ENCODE peak calls at places on chromosome 1, in four cellular contexts. N is esophagus squamous epithelium; A is neural progenitor cell; F is activated CD8-positive, alpha-beta T cell treated with anti-CD3 and anti-CD28 coated beads for 36 hours. S is an unnamed sample.

GRCh38 chr1:14181191-14181793 is 417.2 kb upstream of the KAZN start:
- DNase-seq in N (no peak), A (peak), F (no peak), S (no peak)

GRCh38 chr1:30801826-30802198 is 44.2 kb upstream of the LAPTM5 start:
- DNase-seq in N (no peak), A (peak), F (peak), S (peak)

GRCh38 chr1:21693732-21694131 is 24.6 kb upstream of the RAP1GAP start:
- DNase-seq in N (no peak), A (no peak), F (no peak), S (no peak)

GRCh38 chr1:165988817-165989216 is 161.4 kb downstream of the UCK2 start:
- DNase-seq in N (no peak), A (no peak), F (no peak), S (no peak)

GRCh38 chr1:247336390-247336789 is 4.7 kb upstream of the ZNF496 start:
- DNase-seq in N (no peak), A (no peak), F (no peak), S (no peak)

GRCh38 chr1:156860113-156860638 is 489 bp upstream of the NTRK1 start:
- DNase-seq in N (no peak), A (peak), F (peak), S (peak)

GRCh38 chr1:109763646-109764415 is at the start of gene EPS8L3:
- DNase-seq in N (no peak), A (no peak), F (no peak), S (peak)

GRCh38 chr1:107231291-107231690 is 90.5 kb downstream of the NTNG1 start:
- DNase-seq in N (no peak), A (no peak), F (no peak), S (no peak)

GRCh38 chr1:10853701-10854100 is 57.3 kb upstream of the CASZ1 start:
- DNase-seq in N (no peak), A (no peak), F (no peak), S (no peak)

GRCh38 chr1:24914226-24915069 is 15.6 kb downstream of the RUNX3 start:
- DNase-seq in N (no peak), A (no peak), F (no peak), S (no peak)

GRCh38 chr1:52632732-52633290 is at the start of gene SHISAL2A:
- DNase-seq in N (no peak), A (peak), F (peak), S (peak)

GRCh38 chr1:182397653-182398388 is 2.6 kb downstream of the TEDDM1 start:
- DNase-seq in N (no peak), A (no peak), F (no peak), S (peak)

GRCh38 chr1:53949023-53949611 is 3.0 kb downstream of the LRRC42 start:
- DNase-seq in N (no peak), A (peak), F (peak), S (peak)

GRCh38 chr1:55055951-55056631 is 16.7 kb downstream of the PCSK9 start:
- DNase-seq in N (no peak), A (no peak), F (no peak), S (no peak)

GRCh38 chr1:187685338-187685737 is 856.6 kb downstream of the PLA2G4A start:
- DNase-seq in N (no peak), A (no peak), F (no peak), S (no peak)

GRCh38 chr1:67322442-67322841 is 14.8 kb downstream of the IL12RB2 start:
- DNase-seq in N (no peak), A (no peak), F (no peak), S (no peak)

GRCh38 chr1:4312024-4312423 is 342.4 kb upstream of the AJAP1 start:
- DNase-seq in N (no peak), A (no peak), F (no peak), S (no peak)

GRCh38 chr1:89682630-89683029 is 49.7 kb downstream of the LRRC8C start:
- DNase-seq in N (no peak), A (no peak), F (no peak), S (no peak)

GRCh38 chr1:206911064-206911663 is 10.6 kb downstream of the FCMR start:
- DNase-seq in N (no peak), A (peak), F (peak), S (peak)

GRCh38 chr1:43345119-43345518 is 7.5 kb downstream of the MPL start:
- DNase-seq in N (no peak), A (no peak), F (no peak), S (no peak)

GRCh38 chr1:16296643-16297042 is 55.6 kb downstream of the FBXO42 start:
- DNase-seq in N (no peak), A (no peak), F (no peak), S (no peak)

GRCh38 chr1:2516124-2516523 is 10.3 kb downstream of the PANK4 start:
- DNase-seq in N (no peak), A (no peak), F (no peak), S (no peak)

GRCh38 chr1:32068891-32069590 is 3.7 kb upstream of the TMEM39B start:
- DNase-seq in N (no peak), A (peak), F (no peak), S (no peak)

GRCh38 chr1:21511579-21512522 is 2.6 kb downstream of the ALPL start:
- DNase-seq in N (no peak), A (no peak), F (no peak), S (no peak)

GRCh38 chr1:241311056-241311746 is 45.8 kb downstream of the RGS7 start:
- DNase-seq in N (no peak), A (no peak), F (no peak), S (no peak)

GRCh38 chr1:161196521-161197451 is 2.1 kb downstream of the ADAMTS4 start:
- DNase-seq in N (no peak), A (peak), F (no peak), S (no peak)

GRCh38 chr1:181541458-181541857 is 58.1 kb downstream of the CACNA1E start:
- DNase-seq in N (no peak), A (no peak), F (no peak), S (no peak)

GRCh38 chr1:218878369-218878768 is 295.3 kb upstream of the LYPLAL1 start:
- DNase-seq in N (no peak), A (no peak), F (no peak), S (no peak)

GRCh38 chr1:150364231-150365003 is 470 bp downstream of the RPRD2 start:
- DNase-seq in N (no peak), A (peak), F (peak), S (peak)

GRCh38 chr1:117611121-117611601 is 5.3 kb downstream of the TENT5C start:
- DNase-seq in N (no peak), A (no peak), F (no peak), S (no peak)

GRCh38 chr1:236603896-236604217 is 459 bp downstream of the HEATR1 start:
- DNase-seq in N (no peak), A (no peak), F (peak), S (no peak)

GRCh38 chr1:43455205-43455889 is 1.6 kb upstream of the HYI start:
- DNase-seq in N (no peak), A (no peak), F (no peak), S (no peak)

GRCh38 chr1:243268751-243269460 is 13.1 kb downstream of the SDCCAG8 start:
- DNase-seq in N (no peak), A (peak), F (no peak), S (peak)
- TF ChIP-seq CTCF in N (no peak), A (no peak), F (no peak), S (peak)

DNA sequence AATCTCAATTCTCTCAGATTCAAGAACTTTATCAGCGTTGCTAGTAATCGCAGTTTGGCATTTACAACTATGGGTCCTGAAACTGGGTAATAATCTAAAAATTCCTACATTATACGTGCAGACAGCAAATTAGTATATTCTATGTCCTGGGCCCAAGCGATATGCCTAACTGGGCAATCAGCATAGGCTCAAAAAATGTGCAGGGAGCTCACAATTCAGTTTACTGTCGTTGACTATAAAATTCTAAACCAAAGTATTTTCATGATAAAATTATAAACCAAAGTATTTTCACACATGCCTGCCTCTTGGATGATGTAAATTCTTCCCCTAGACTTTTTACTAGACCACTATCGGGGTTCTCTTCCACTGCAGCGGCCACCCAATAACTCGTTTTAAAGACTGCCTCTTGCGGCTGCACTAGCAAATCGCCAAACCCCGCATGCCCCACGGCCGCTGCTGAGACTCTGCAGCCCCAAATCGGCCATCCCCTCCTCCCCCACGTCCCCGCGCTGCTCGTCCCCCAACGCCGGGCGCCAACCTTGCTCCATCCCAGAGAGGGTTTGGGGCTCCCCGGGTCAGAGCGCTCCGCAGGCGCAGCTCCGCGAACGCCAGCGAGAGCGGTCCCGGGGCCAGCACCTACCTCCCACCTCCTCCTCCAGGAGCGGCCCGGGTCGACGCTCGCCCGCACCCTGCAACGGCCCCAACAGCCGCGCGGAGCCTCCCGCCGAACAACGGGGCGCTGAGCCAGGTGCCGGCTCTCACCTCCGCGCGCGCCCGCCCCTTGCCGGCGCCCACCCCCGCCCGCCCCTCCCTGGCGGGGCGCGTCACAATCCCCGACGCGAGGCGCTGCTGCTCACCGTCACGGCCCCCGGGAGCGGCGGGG is 506 bp downstream of the SSX2IP start:
- DNase-seq in N (no peak), A (peak), F (peak), S (peak)
- TF ChIP-seq CTCF in N (peak), A (peak), F (no peak), S (peak)

GRCh38 chr1:198359024-198359653 is 181.3 kb downstream of the ATP6V1G3 start:
- DNase-seq in N (no peak), A (no peak), F (no peak), S (no peak)
- TF ChIP-seq CTCF in N (peak), A (peak), F (peak), S (no peak)

GRCh38 chr1:159751022-159751421 is 29.7 kb upstream of the DUSP23 start:
- DNase-seq in N (no peak), A (no peak), F (no peak), S (no peak)

GRCh38 chr1:159752135-159752580 is 28.6 kb upstream of the DUSP23 start:
- DNase-seq in N (peak), A (no peak), F (no peak), S (peak)

GRCh38 chr1:159753386-159753785 is 27.4 kb upstream of the DUSP23 start:
- DNase-seq in N (no peak), A (no peak), F (no peak), S (peak)

GRCh38 chr1:159756397-159756796 is 24.4 kb upstream of the DUSP23 start:
- DNase-seq in N (no peak), A (no peak), F (no peak), S (no peak)

GRCh38 chr1:159755608-159756007 is 25.2 kb upstream of the DUSP23 start:
- DNase-seq in N (no peak), A (no peak), F (no peak), S (no peak)
- TF ChIP-seq CTCF in N (no peak), A (no peak), F (no peak), S (no peak)

DNA sequence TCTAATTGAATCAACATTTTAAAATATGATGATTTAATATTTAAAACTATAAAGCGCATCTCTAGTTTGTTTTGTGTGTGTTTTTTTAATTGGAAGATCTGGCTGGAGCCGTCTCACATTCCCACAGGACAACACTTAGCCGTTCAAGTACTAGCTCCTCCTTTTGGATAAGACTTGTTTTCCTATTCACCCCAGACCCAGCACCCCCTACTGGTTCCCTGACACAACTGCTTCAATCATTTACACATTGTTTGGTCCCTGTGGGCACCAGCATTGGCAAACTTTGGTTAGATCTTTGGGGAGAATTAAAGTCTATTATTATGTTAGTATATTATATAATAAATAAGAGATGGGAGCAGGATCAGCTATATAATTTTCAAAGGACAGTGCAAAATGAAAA is 34.5 kb downstream of the TYW3 start:
- DNase-seq in N (no peak), A (peak), F (peak), S (peak)
- TF ChIP-seq CTCF in N (no peak), A (peak), F (no peak), S (peak)

GRCh38 chr1:162946701-162947100 is 85.7 kb upstream of the CCDC190 start:
- DNase-seq in N (no peak), A (no peak), F (no peak), S (no peak)

GRCh38 chr1:162956922-162957321 is 95.9 kb upstream of the CCDC190 start:
- DNase-seq in N (no peak), A (no peak), F (no peak), S (no peak)

GRCh38 chr1:162954824-162955223 is 93.8 kb upstream of the CCDC190 start:
- DNase-seq in N (no peak), A (no peak), F (no peak), S (no peak)

GRCh38 chr1:162950187-162950586 is 89.2 kb upstream of the CCDC190 start:
- DNase-seq in N (no peak), A (no peak), F (no peak), S (no peak)

GRCh38 chr1:162951553-162952315 is 90.8 kb upstream of the CCDC190 start:
- DNase-seq in N (no peak), A (no peak), F (no peak), S (no peak)
- TF ChIP-seq CTCF in N (no peak), A (no peak), F (no peak), S (no peak)

DNA sequence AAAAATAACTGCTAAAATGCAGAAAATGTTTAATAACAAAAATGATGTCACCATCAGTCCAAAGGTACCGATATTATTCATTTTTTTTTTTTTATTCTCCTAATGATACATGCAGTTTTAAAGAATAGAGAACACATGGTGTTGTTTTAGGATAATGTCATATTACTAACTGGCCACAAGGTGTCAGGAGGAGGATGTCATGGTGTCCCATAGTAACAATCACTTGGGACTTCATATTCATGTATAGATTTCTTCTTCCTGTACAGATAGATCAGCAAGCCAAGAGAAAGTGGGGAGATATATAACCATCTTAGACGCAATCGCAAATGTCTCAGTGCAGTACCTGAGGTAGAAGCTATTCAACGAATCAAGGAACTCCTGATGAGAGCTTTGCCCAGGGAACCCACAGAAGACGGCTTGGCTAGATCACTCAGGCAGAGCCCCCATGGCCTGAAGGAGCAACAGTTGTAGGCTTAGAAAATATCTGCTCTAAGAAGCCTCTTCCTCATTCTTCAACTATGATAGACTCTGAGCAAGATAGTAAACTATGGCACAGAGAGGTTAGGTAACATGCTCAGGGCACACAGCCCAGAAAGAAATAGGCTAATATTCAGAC is 12.3 kb downstream of the OR2T11 start:
- DNase-seq in N (no peak), A (no peak), F (no peak), S (peak)
- TF ChIP-seq CTCF in N (peak), A (peak), F (peak), S (no peak)

DNA sequence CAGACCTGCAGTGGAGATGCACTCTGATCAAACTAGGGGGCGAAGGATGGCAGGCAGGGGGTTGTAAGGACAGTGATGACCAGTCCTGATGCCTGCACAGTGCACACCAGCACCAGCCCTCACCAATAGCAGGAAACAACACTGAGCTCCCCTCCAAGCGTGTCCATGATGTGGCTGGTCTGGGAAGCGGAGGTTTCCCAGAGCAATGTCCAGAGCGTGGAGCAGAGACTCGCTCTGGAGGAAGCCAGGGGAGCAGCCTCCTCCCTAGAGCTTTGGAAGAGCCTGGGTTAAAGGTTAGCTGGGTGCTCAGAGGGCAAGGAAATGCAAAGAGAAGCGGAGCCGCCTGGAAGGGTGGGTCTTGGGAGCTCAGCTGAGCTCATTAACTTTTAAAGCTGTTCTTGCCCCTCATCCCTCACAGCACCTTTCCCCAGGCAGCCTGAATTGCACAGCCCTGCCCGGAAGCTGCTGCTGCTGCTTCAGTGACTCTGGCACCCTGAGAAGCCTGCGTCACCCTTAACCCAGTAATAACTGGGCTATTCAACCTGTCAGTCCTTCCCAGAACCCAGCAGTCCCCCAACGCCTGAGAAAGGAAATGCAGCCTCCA is 162.2 kb upstream of the RAB4A start:
- DNase-seq in N (no peak), A (peak), F (no peak), S (peak)
- TF ChIP-seq CTCF in N (no peak), A (peak), F (no peak), S (no peak)

DNA sequence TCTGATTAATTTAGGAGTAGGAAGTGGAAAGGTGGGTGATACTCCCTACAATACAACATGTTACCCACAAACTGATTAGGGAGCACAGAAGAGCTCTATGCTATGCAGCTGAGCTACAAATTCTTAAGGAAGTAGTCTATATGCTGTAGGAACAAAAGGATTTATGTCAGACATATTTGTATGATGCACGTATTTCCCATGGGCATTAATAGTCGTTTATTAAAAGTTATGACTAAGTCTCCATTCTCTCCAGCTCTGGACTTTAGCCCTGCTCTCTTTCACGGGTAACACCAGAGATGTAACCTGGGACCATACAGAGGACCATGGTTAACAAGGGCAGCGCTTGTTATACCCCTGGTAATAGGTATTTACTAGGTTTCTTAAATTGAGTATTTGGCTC is 168.2 kb upstream of the C1orf105 start:
- DNase-seq in N (no peak), A (no peak), F (no peak), S (no peak)
- TF ChIP-seq CTCF in N (no peak), A (no peak), F (no peak), S (no peak)

DNA sequence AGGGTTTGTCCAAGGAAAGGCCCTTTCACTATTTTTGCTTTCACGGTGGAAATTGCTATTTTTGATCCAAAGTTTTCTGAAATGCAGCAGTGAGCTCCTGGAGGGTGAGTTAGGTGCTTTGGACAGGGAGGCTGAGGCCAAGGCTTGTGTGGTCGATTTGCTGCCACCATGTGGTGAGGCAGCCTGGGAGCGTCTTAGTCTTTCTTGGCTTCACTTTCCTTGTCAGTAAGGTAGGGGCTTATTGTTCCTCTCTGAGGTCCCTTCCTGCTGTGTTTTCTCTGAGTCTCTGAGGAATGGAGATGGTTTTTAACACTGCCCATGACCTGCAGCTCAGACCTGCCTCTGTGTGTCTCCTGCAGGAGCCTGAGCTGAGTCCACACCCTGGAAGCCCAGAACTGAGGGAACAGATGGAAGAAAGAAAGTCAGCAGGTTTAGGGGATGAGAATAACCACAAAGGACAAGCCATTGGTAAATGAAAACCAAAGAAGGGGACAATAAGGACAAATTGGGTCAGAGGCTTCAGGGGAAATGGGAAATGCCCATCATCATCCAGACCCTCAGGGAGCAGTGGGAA is 20.1 kb upstream of the S100A10 start:
- DNase-seq in N (no peak), A (peak), F (peak), S (peak)
- TF ChIP-seq CTCF in N (peak), A (peak), F (peak), S (peak)

S was measured in Calu3.